ENCODE peak calls at places on chromosomes 1 and 21, in ten cellular contexts. One of them, this sample, is unnamed.

GRCh38 chr1:192747942-192748341 is 60.9 kb upstream of the RGS2 start:
- DNase-seq in stomach: no peak
- DNase-seq in body of pancreas: no peak
- DNase-seq in NCI-H510A treated with DMSO at 0.1 percent for 48 hours: no peak
- DNase-seq in hepatocyte: no peak
- DNase-seq in iPS DF 6.9: no peak
- DNase-seq in DMS153: no peak
- DNase-seq in RPMI8226: no peak
- DNase-seq in WTC11: no peak
- DNase-seq in stimulated activated CD8-positive, alpha-beta memory T cell treated with anti-CD3 and anti-CD28 coated beads, Interleukin-2, amount 100 ng/mL, for 1 hour: no peak
- DNase-seq in this sample: no peak

GRCh38 chr1:241074507-241074906 is 282.5 kb downstream of the RGS7 start:
- DNase-seq in stomach: no peak
- DNase-seq in body of pancreas: no peak
- DNase-seq in NCI-H510A treated with DMSO at 0.1 percent for 48 hours: no peak
- DNase-seq in hepatocyte: no peak
- DNase-seq in iPS DF 6.9: no peak
- DNase-seq in DMS153: no peak
- DNase-seq in RPMI8226: no peak
- DNase-seq in WTC11: no peak
- DNase-seq in stimulated activated CD8-positive, alpha-beta memory T cell treated with anti-CD3 and anti-CD28 coated beads, Interleukin-2, amount 100 ng/mL, for 1 hour: no peak
- DNase-seq in this sample: no peak

GRCh38 chr1:231159963-231160761 is 1.7 kb upstream of the TRIM67 start:
- DNase-seq in stomach: no peak
- DNase-seq in body of pancreas: no peak
- DNase-seq in NCI-H510A treated with DMSO at 0.1 percent for 48 hours: no peak
- DNase-seq in hepatocyte: no peak
- DNase-seq in iPS DF 6.9: no peak
- DNase-seq in DMS153: no peak
- DNase-seq in RPMI8226: no peak
- DNase-seq in WTC11: no peak
- DNase-seq in stimulated activated CD8-positive, alpha-beta memory T cell treated with anti-CD3 and anti-CD28 coated beads, Interleukin-2, amount 100 ng/mL, for 1 hour: no peak
- DNase-seq in this sample: no peak

GRCh38 chr1:100539836-100540536 is 2.0 kb downstream of the GPR88 start:
- DNase-seq in stomach: no peak
- DNase-seq in body of pancreas: no peak
- DNase-seq in NCI-H510A treated with DMSO at 0.1 percent for 48 hours: peak; percentile 33
- DNase-seq in hepatocyte: peak; percentile 24
- DNase-seq in iPS DF 6.9: no peak
- DNase-seq in DMS153: no peak
- DNase-seq in RPMI8226: peak; percentile 6
- DNase-seq in WTC11: peak; percentile 45
- DNase-seq in stimulated activated CD8-positive, alpha-beta memory T cell treated with anti-CD3 and anti-CD28 coated beads, Interleukin-2, amount 100 ng/mL, for 1 hour: no peak
- DNase-seq in this sample: no peak

GRCh38 chr1:243495442-243496172 is 239.8 kb downstream of the SDCCAG8 start:
- DNase-seq in stomach: no peak
- DNase-seq in body of pancreas: no peak
- DNase-seq in NCI-H510A treated with DMSO at 0.1 percent for 48 hours: no peak
- DNase-seq in hepatocyte: peak; percentile 33
- DNase-seq in iPS DF 6.9: no peak
- DNase-seq in DMS153: no peak
- DNase-seq in RPMI8226: no peak
- DNase-seq in WTC11: no peak
- DNase-seq in stimulated activated CD8-positive, alpha-beta memory T cell treated with anti-CD3 and anti-CD28 coated beads, Interleukin-2, amount 100 ng/mL, for 1 hour: no peak
- DNase-seq in this sample: no peak

GRCh38 chr1:185444651-185445050 is 127.6 kb upstream of the IVNS1ABP start:
- DNase-seq in stomach: no peak
- DNase-seq in body of pancreas: no peak
- DNase-seq in NCI-H510A treated with DMSO at 0.1 percent for 48 hours: no peak
- DNase-seq in hepatocyte: no peak
- DNase-seq in iPS DF 6.9: no peak
- DNase-seq in DMS153: no peak
- DNase-seq in RPMI8226: no peak
- DNase-seq in WTC11: peak; percentile 32
- DNase-seq in stimulated activated CD8-positive, alpha-beta memory T cell treated with anti-CD3 and anti-CD28 coated beads, Interleukin-2, amount 100 ng/mL, for 1 hour: no peak
- DNase-seq in this sample: no peak

GRCh38 chr1:116847688-116848531 is 61.8 kb upstream of the PTGFRN start:
- DNase-seq in stomach: no peak
- DNase-seq in body of pancreas: no peak
- DNase-seq in NCI-H510A treated with DMSO at 0.1 percent for 48 hours: no peak
- DNase-seq in hepatocyte: no peak
- DNase-seq in iPS DF 6.9: no peak
- DNase-seq in DMS153: no peak
- DNase-seq in RPMI8226: no peak
- DNase-seq in WTC11: no peak
- DNase-seq in stimulated activated CD8-positive, alpha-beta memory T cell treated with anti-CD3 and anti-CD28 coated beads, Interleukin-2, amount 100 ng/mL, for 1 hour: no peak
- DNase-seq in this sample: no peak

GRCh38 chr1:203325004-203325417 is 19.7 kb downstream of the BTG2 start:
- DNase-seq in stomach: no peak
- DNase-seq in body of pancreas: no peak
- DNase-seq in NCI-H510A treated with DMSO at 0.1 percent for 48 hours: peak; percentile 66
- DNase-seq in hepatocyte: no peak
- DNase-seq in iPS DF 6.9: no peak
- DNase-seq in DMS153: peak; percentile 92
- DNase-seq in RPMI8226: peak; percentile 91
- DNase-seq in WTC11: no peak
- DNase-seq in stimulated activated CD8-positive, alpha-beta memory T cell treated with anti-CD3 and anti-CD28 coated beads, Interleukin-2, amount 100 ng/mL, for 1 hour: no peak
- DNase-seq in this sample: no peak

GRCh38 chr1:111615874-111616715 is 3.5 kb upstream of the RAP1A start:
- DNase-seq in stomach: no peak
- DNase-seq in body of pancreas: no peak
- DNase-seq in NCI-H510A treated with DMSO at 0.1 percent for 48 hours: no peak
- DNase-seq in hepatocyte: no peak
- DNase-seq in iPS DF 6.9: no peak
- DNase-seq in DMS153: no peak
- DNase-seq in RPMI8226: peak; percentile 27
- DNase-seq in WTC11: no peak
- DNase-seq in stimulated activated CD8-positive, alpha-beta memory T cell treated with anti-CD3 and anti-CD28 coated beads, Interleukin-2, amount 100 ng/mL, for 1 hour: no peak
- DNase-seq in this sample: no peak

GRCh38 chr1:184116287-184116686 is 64.8 kb downstream of the TSEN15 start:
- DNase-seq in stomach: no peak
- DNase-seq in body of pancreas: no peak
- DNase-seq in NCI-H510A treated with DMSO at 0.1 percent for 48 hours: peak; percentile 6
- DNase-seq in hepatocyte: no peak
- DNase-seq in iPS DF 6.9: no peak
- DNase-seq in DMS153: no peak
- DNase-seq in RPMI8226: no peak
- DNase-seq in WTC11: no peak
- DNase-seq in stimulated activated CD8-positive, alpha-beta memory T cell treated with anti-CD3 and anti-CD28 coated beads, Interleukin-2, amount 100 ng/mL, for 1 hour: no peak
- DNase-seq in this sample: no peak

GRCh38 chr1:174358344-174358743 is 89.4 kb upstream of the GPR52 start:
- DNase-seq in stomach: no peak
- DNase-seq in body of pancreas: no peak
- DNase-seq in NCI-H510A treated with DMSO at 0.1 percent for 48 hours: no peak
- DNase-seq in hepatocyte: no peak
- DNase-seq in iPS DF 6.9: no peak
- DNase-seq in DMS153: peak; percentile 33
- DNase-seq in RPMI8226: no peak
- DNase-seq in WTC11: no peak
- DNase-seq in stimulated activated CD8-positive, alpha-beta memory T cell treated with anti-CD3 and anti-CD28 coated beads, Interleukin-2, amount 100 ng/mL, for 1 hour: no peak
- DNase-seq in this sample: no peak

GRCh38 chr1:55064861-55065263 is 25.5 kb downstream of the PCSK9 start:
- DNase-seq in stomach: peak; percentile 43
- DNase-seq in body of pancreas: no peak
- DNase-seq in NCI-H510A treated with DMSO at 0.1 percent for 48 hours: no peak
- DNase-seq in hepatocyte: no peak
- DNase-seq in iPS DF 6.9: no peak
- DNase-seq in DMS153: no peak
- DNase-seq in RPMI8226: peak; percentile 30
- DNase-seq in WTC11: no peak
- DNase-seq in stimulated activated CD8-positive, alpha-beta memory T cell treated with anti-CD3 and anti-CD28 coated beads, Interleukin-2, amount 100 ng/mL, for 1 hour: no peak
- DNase-seq in this sample: no peak

GRCh38 chr1:205247130-205247921 is 19.6 kb downstream of the TMCC2 start:
- DNase-seq in stomach: no peak
- DNase-seq in body of pancreas: no peak
- DNase-seq in NCI-H510A treated with DMSO at 0.1 percent for 48 hours: no peak
- DNase-seq in hepatocyte: no peak
- DNase-seq in iPS DF 6.9: no peak
- DNase-seq in DMS153: peak; percentile 29
- DNase-seq in RPMI8226: peak; percentile 89
- DNase-seq in WTC11: no peak
- DNase-seq in stimulated activated CD8-positive, alpha-beta memory T cell treated with anti-CD3 and anti-CD28 coated beads, Interleukin-2, amount 100 ng/mL, for 1 hour: no peak
- DNase-seq in this sample: no peak

GRCh38 chr1:151513626-151514101 is 2.5 kb downstream of the CGN start:
- DNase-seq in stomach: peak; percentile 85
- DNase-seq in body of pancreas: peak; percentile 94
- DNase-seq in NCI-H510A treated with DMSO at 0.1 percent for 48 hours: peak; percentile 76
- DNase-seq in hepatocyte: peak; percentile 88
- DNase-seq in iPS DF 6.9: no peak
- DNase-seq in DMS153: peak; percentile 63
- DNase-seq in RPMI8226: peak; percentile 39
- DNase-seq in WTC11: peak; percentile 29
- DNase-seq in stimulated activated CD8-positive, alpha-beta memory T cell treated with anti-CD3 and anti-CD28 coated beads, Interleukin-2, amount 100 ng/mL, for 1 hour: no peak
- DNase-seq in this sample: no peak

GRCh38 chr1:116195077-116195868 is 84.1 kb downstream of the MAB21L3 start:
- DNase-seq in stomach: no peak
- DNase-seq in body of pancreas: no peak
- DNase-seq in NCI-H510A treated with DMSO at 0.1 percent for 48 hours: peak; percentile 13
- DNase-seq in hepatocyte: no peak
- DNase-seq in iPS DF 6.9: no peak
- DNase-seq in DMS153: no peak
- DNase-seq in RPMI8226: no peak
- DNase-seq in WTC11: no peak
- DNase-seq in stimulated activated CD8-positive, alpha-beta memory T cell treated with anti-CD3 and anti-CD28 coated beads, Interleukin-2, amount 100 ng/mL, for 1 hour: no peak
- DNase-seq in this sample: no peak

GRCh38 chr21:18335651-18336050 is 67.9 kb downstream of the TMPRSS15 start:
- DNase-seq in stomach: no peak
- DNase-seq in body of pancreas: no peak
- DNase-seq in NCI-H510A treated with DMSO at 0.1 percent for 48 hours: no peak
- DNase-seq in hepatocyte: no peak
- DNase-seq in iPS DF 6.9: no peak
- DNase-seq in DMS153: no peak
- DNase-seq in RPMI8226: no peak
- DNase-seq in WTC11: no peak
- DNase-seq in stimulated activated CD8-positive, alpha-beta memory T cell treated with anti-CD3 and anti-CD28 coated beads, Interleukin-2, amount 100 ng/mL, for 1 hour: no peak
- DNase-seq in this sample: no peak

GRCh38 chr21:35606136-35606535 is 454.2 kb downstream of the SETD4 start:
- DNase-seq in stomach: no peak
- DNase-seq in body of pancreas: no peak
- DNase-seq in NCI-H510A treated with DMSO at 0.1 percent for 48 hours: no peak
- DNase-seq in hepatocyte: no peak
- DNase-seq in iPS DF 6.9: no peak
- DNase-seq in DMS153: no peak
- DNase-seq in RPMI8226: no peak
- DNase-seq in WTC11: no peak
- DNase-seq in stimulated activated CD8-positive, alpha-beta memory T cell treated with anti-CD3 and anti-CD28 coated beads, Interleukin-2, amount 100 ng/mL, for 1 hour: no peak
- DNase-seq in this sample: no peak

GRCh38 chr1:245742891-245743290 is 588.1 kb downstream of the KIF26B start:
- DNase-seq in stomach: no peak
- DNase-seq in body of pancreas: no peak
- DNase-seq in NCI-H510A treated with DMSO at 0.1 percent for 48 hours: no peak
- DNase-seq in hepatocyte: no peak
- DNase-seq in iPS DF 6.9: no peak
- DNase-seq in DMS153: peak; percentile 39
- DNase-seq in RPMI8226: no peak
- DNase-seq in WTC11: no peak
- DNase-seq in stimulated activated CD8-positive, alpha-beta memory T cell treated with anti-CD3 and anti-CD28 coated beads, Interleukin-2, amount 100 ng/mL, for 1 hour: no peak
- DNase-seq in this sample: no peak

GRCh38 chr21:29477941-29478340 is 179.2 kb downstream of the BACH1 start:
- DNase-seq in stomach: no peak
- DNase-seq in body of pancreas: no peak
- DNase-seq in NCI-H510A treated with DMSO at 0.1 percent for 48 hours: no peak
- DNase-seq in hepatocyte: no peak
- DNase-seq in iPS DF 6.9: no peak
- DNase-seq in DMS153: no peak
- DNase-seq in RPMI8226: no peak
- DNase-seq in WTC11: no peak
- DNase-seq in stimulated activated CD8-positive, alpha-beta memory T cell treated with anti-CD3 and anti-CD28 coated beads, Interleukin-2, amount 100 ng/mL, for 1 hour: no peak
- DNase-seq in this sample: no peak

GRCh38 chr1:246280551-246280950 is 226.5 kb downstream of the SMYD3 start:
- DNase-seq in stomach: no peak
- DNase-seq in body of pancreas: no peak
- DNase-seq in NCI-H510A treated with DMSO at 0.1 percent for 48 hours: peak; percentile 17
- DNase-seq in hepatocyte: peak; percentile 41
- DNase-seq in iPS DF 6.9: no peak
- DNase-seq in DMS153: peak; percentile 36
- DNase-seq in RPMI8226: peak; percentile 48
- DNase-seq in WTC11: no peak
- DNase-seq in stimulated activated CD8-positive, alpha-beta memory T cell treated with anti-CD3 and anti-CD28 coated beads, Interleukin-2, amount 100 ng/mL, for 1 hour: no peak
- DNase-seq in this sample: no peak

GRCh38 chr1:245771521-245772281 is 616.9 kb downstream of the KIF26B start:
- DNase-seq in stomach: no peak
- DNase-seq in body of pancreas: no peak
- DNase-seq in NCI-H510A treated with DMSO at 0.1 percent for 48 hours: no peak
- DNase-seq in hepatocyte: peak; percentile 32
- DNase-seq in iPS DF 6.9: no peak
- DNase-seq in DMS153: no peak
- DNase-seq in RPMI8226: no peak
- DNase-seq in WTC11: no peak
- DNase-seq in stimulated activated CD8-positive, alpha-beta memory T cell treated with anti-CD3 and anti-CD28 coated beads, Interleukin-2, amount 100 ng/mL, for 1 hour: no peak
- DNase-seq in this sample: no peak

GRCh38 chr1:17799642-17800041 is 44.5 kb downstream of the ACTL8 start:
- DNase-seq in stomach: no peak
- DNase-seq in body of pancreas: no peak
- DNase-seq in NCI-H510A treated with DMSO at 0.1 percent for 48 hours: no peak
- DNase-seq in hepatocyte: no peak
- DNase-seq in iPS DF 6.9: no peak
- DNase-seq in DMS153: no peak
- DNase-seq in RPMI8226: no peak
- DNase-seq in WTC11: no peak
- DNase-seq in stimulated activated CD8-positive, alpha-beta memory T cell treated with anti-CD3 and anti-CD28 coated beads, Interleukin-2, amount 100 ng/mL, for 1 hour: no peak
- DNase-seq in this sample: no peak

GRCh38 chr1:87765686-87766085 is 437.0 kb downstream of the LMO4 start:
- DNase-seq in stomach: no peak
- DNase-seq in body of pancreas: no peak
- DNase-seq in NCI-H510A treated with DMSO at 0.1 percent for 48 hours: no peak
- DNase-seq in hepatocyte: no peak
- DNase-seq in iPS DF 6.9: no peak
- DNase-seq in DMS153: no peak
- DNase-seq in RPMI8226: no peak
- DNase-seq in WTC11: no peak
- DNase-seq in stimulated activated CD8-positive, alpha-beta memory T cell treated with anti-CD3 and anti-CD28 coated beads, Interleukin-2, amount 100 ng/mL, for 1 hour: no peak
- DNase-seq in this sample: no peak

GRCh38 chr1:221776495-221777413 is 34.9 kb upstream of the DUSP10 start:
- DNase-seq in stomach: no peak
- DNase-seq in body of pancreas: no peak
- DNase-seq in NCI-H510A treated with DMSO at 0.1 percent for 48 hours: no peak
- DNase-seq in hepatocyte: no peak
- DNase-seq in iPS DF 6.9: no peak
- DNase-seq in DMS153: no peak
- DNase-seq in RPMI8226: peak; percentile 71
- DNase-seq in WTC11: no peak
- DNase-seq in stimulated activated CD8-positive, alpha-beta memory T cell treated with anti-CD3 and anti-CD28 coated beads, Interleukin-2, amount 100 ng/mL, for 1 hour: no peak
- DNase-seq in this sample: no peak

GRCh38 chr1:44646276-44646675 is 28.0 kb downstream of the TMEM53 start:
- DNase-seq in stomach: no peak
- DNase-seq in body of pancreas: no peak
- DNase-seq in NCI-H510A treated with DMSO at 0.1 percent for 48 hours: no peak
- DNase-seq in hepatocyte: no peak
- DNase-seq in iPS DF 6.9: no peak
- DNase-seq in DMS153: no peak
- DNase-seq in RPMI8226: no peak
- DNase-seq in WTC11: no peak
- DNase-seq in stimulated activated CD8-positive, alpha-beta memory T cell treated with anti-CD3 and anti-CD28 coated beads, Interleukin-2, amount 100 ng/mL, for 1 hour: no peak
- DNase-seq in this sample: no peak

GRCh38 chr1:110515041-110515440 is 3.9 kb downstream of the KCNA10 start:
- DNase-seq in stomach: no peak
- DNase-seq in body of pancreas: no peak
- DNase-seq in NCI-H510A treated with DMSO at 0.1 percent for 48 hours: no peak
- DNase-seq in hepatocyte: no peak
- DNase-seq in iPS DF 6.9: no peak
- DNase-seq in DMS153: no peak
- DNase-seq in RPMI8226: no peak
- DNase-seq in WTC11: no peak
- DNase-seq in stimulated activated CD8-positive, alpha-beta memory T cell treated with anti-CD3 and anti-CD28 coated beads, Interleukin-2, amount 100 ng/mL, for 1 hour: no peak
- DNase-seq in this sample: no peak

GRCh38 chr1:54604572-54605370 is 18.6 kb downstream of the FAM151A start:
- DNase-seq in stomach: no peak
- DNase-seq in body of pancreas: no peak
- DNase-seq in NCI-H510A treated with DMSO at 0.1 percent for 48 hours: peak; percentile 55
- DNase-seq in hepatocyte: no peak
- DNase-seq in iPS DF 6.9: no peak
- DNase-seq in DMS153: peak; percentile 78
- DNase-seq in RPMI8226: peak; percentile 91
- DNase-seq in WTC11: no peak
- DNase-seq in stimulated activated CD8-positive, alpha-beta memory T cell treated with anti-CD3 and anti-CD28 coated beads, Interleukin-2, amount 100 ng/mL, for 1 hour: peak; percentile 5
- DNase-seq in this sample: no peak

GRCh38 chr1:4736254-4736653 is 81.8 kb downstream of the AJAP1 start:
- DNase-seq in stomach: no peak
- DNase-seq in body of pancreas: no peak
- DNase-seq in NCI-H510A treated with DMSO at 0.1 percent for 48 hours: no peak
- DNase-seq in hepatocyte: no peak
- DNase-seq in iPS DF 6.9: no peak
- DNase-seq in DMS153: no peak
- DNase-seq in RPMI8226: no peak
- DNase-seq in WTC11: no peak
- DNase-seq in stimulated activated CD8-positive, alpha-beta memory T cell treated with anti-CD3 and anti-CD28 coated beads, Interleukin-2, amount 100 ng/mL, for 1 hour: no peak
- DNase-seq in this sample: no peak